ENCODE peak calls at places on chromosomes 2 and 18, in four cellular contexts. M, N, A and D are unnamed samples.

GRCh38 chr18:22267697-22268096 is 98.3 kb downstream of the GATA6 start:
- DNase-seq in M (no peak), N (no peak), A (no peak), D (no peak)

GRCh38 chr18:60248563-60249330 is 123.8 kb downstream of the MC4R start:
- DNase-seq in M (no peak), N (no peak), A (no peak), D (no peak)

GRCh38 chr2:122703676-122704075 is 948.2 kb downstream of the TSN start:
- DNase-seq in M (no peak), N (no peak), A (no peak), D (no peak)

GRCh38 chr2:166643980-166644379 is 149.9 kb upstream of the SCN7A start:
- DNase-seq in M (peak), N (no peak), A (no peak), D (no peak)

GRCh38 chr18:31302991-31303390 is 15.0 kb upstream of the DSG1 start:
- DNase-seq in M (no peak), N (no peak), A (peak), D (no peak)

GRCh38 chr2:22497789-22498188 is 887.2 kb upstream of the KLHL29 start:
- DNase-seq in M (no peak), N (no peak), A (no peak), D (no peak)

GRCh38 chr2:186664644-186665043 is 29.2 kb upstream of the FAM171B start:
- DNase-seq in M (no peak), N (no peak), A (no peak), D (no peak)

GRCh38 chr2:139643139-139643538 is 862.9 kb upstream of the NXPH2 start:
- DNase-seq in M (no peak), N (no peak), A (no peak), D (no peak)

GRCh38 chr2:240323601-240324291 is 111.7 kb upstream of the GPC1 start:
- DNase-seq in M (no peak), N (no peak), A (no peak), D (no peak)

GRCh38 chr2:187544371-187545080 is 9.7 kb downstream of the TFPI start:
- DNase-seq in M (no peak), N (no peak), A (no peak), D (no peak)

GRCh38 chr2:207847098-207847806 is 77.5 kb upstream of the FZD5 start:
- DNase-seq in M (no peak), N (no peak), A (no peak), D (no peak)

GRCh38 chr2:38702413-38702812 is 36.5 kb downstream of the GALM start:
- DNase-seq in M (no peak), N (no peak), A (no peak), D (no peak)

GRCh38 chr2:9883897-9884296 is 40.6 kb downstream of the TAF1B start:
- DNase-seq in M (no peak), N (no peak), A (no peak), D (no peak)

GRCh38 chr2:236562434-236562833 is 7.2 kb upstream of the ACKR3 start:
- DNase-seq in M (no peak), N (no peak), A (peak), D (no peak)

GRCh38 chr2:227219312-227220105 is 55.1 kb downstream of the COL4A3 start:
- DNase-seq in M (no peak), N (no peak), A (no peak), D (no peak)

GRCh38 chr2:231662811-231663457 is 45.4 kb upstream of the PTMA start:
- DNase-seq in M (no peak), N (no peak), A (no peak), D (no peak)

GRCh38 chr2:236720974-236721600 is 151.5 kb downstream of the ACKR3 start:
- DNase-seq in M (peak), N (no peak), A (peak), D (no peak)

GRCh38 chr18:74784791-74785190 is 187.1 kb downstream of the ZNF407 start:
- DNase-seq in M (peak), N (no peak), A (no peak), D (peak)

GRCh38 chr2:1614564-1614963 is 129.8 kb downstream of the PXDN start:
- DNase-seq in M (no peak), N (no peak), A (no peak), D (no peak)

GRCh38 chr2:47488870-47489584 is 86.1 kb downstream of the MSH2 start:
- DNase-seq in M (no peak), N (no peak), A (peak), D (no peak)

GRCh38 chr2:49598231-49598630 is 443.9 kb upstream of the FSHR start:
- DNase-seq in M (no peak), N (no peak), A (no peak), D (no peak)

GRCh38 chr2:46947841-46948240 is 32.2 kb upstream of the MCFD2 start:
- DNase-seq in M (no peak), N (no peak), A (no peak), D (no peak)

GRCh38 chr18:46332286-46332801 is 228.2 kb downstream of the HAUS1 start:
- DNase-seq in M (no peak), N (no peak), A (no peak), D (no peak)